ENCODE peak calls at places on chromosomes 6 and 20, in five cellular contexts. Q, F, R, D and E are unnamed samples.

GRCh38 chr6:53250137-53250760 is 98.5 kb downstream of the ELOVL5 start:
- DNase-seq in Q (peak; percentile 58), F (no peak), R (no peak), D (no peak), E (no peak)

GRCh38 chr6:169312658-169313346 is 59.2 kb upstream of the THBS2 start:
- DNase-seq in Q (peak; percentile 20), F (no peak), R (no peak), D (peak; percentile 48), E (no peak)

GRCh38 chr6:3455490-3456394 is 1.1 kb downstream of the SLC22A23 start:
- DNase-seq in Q (no peak), F (no peak), R (no peak), D (peak; percentile 21), E (no peak)

GRCh38 chr20:46176744-46177378 is 58.7 kb downstream of the CD40 start:
- DNase-seq in Q (no peak), F (no peak), R (no peak), D (no peak), E (no peak)

GRCh38 chr20:50399917-50400704 is 110.1 kb upstream of the PTPN1 start:
- DNase-seq in Q (no peak), F (no peak), R (no peak), D (no peak), E (no peak)

GRCh38 chr20:23436681-23437080 is 2.8 kb upstream of the CSTL1 start:
- DNase-seq in Q (no peak), F (no peak), R (no peak), D (no peak), E (no peak)

GRCh38 chr6:2531426-2532208 is 219.1 kb downstream of the MYLK4 start:
- DNase-seq in Q (peak; percentile 95), F (no peak), R (no peak), D (no peak), E (no peak)

GRCh38 chr6:88246654-88247053 is 80.5 kb upstream of the CNR1 start:
- DNase-seq in Q (no peak), F (no peak), R (no peak), D (no peak), E (no peak)

GRCh38 chr6:131173680-131174079 is 38.4 kb downstream of the AKAP7 start:
- DNase-seq in Q (peak; percentile 82), F (no peak), R (no peak), D (no peak), E (no peak)

GRCh38 chr6:144582939-144583613 is 297.9 kb downstream of the UTRN start:
- DNase-seq in Q (peak; percentile 39), F (peak; percentile 58), R (peak; percentile 82), D (peak; percentile 22), E (peak; percentile 89)

GRCh38 chr20:24731312-24731711 is 217.8 kb upstream of the CST7 start:
- DNase-seq in Q (no peak), F (no peak), R (no peak), D (no peak), E (no peak)

GRCh38 chr6:11318835-11319813 is 86.7 kb upstream of the NEDD9 start:
- DNase-seq in Q (no peak), F (no peak), R (no peak), D (no peak), E (no peak)

GRCh38 chr20:32052792-32053362 is 835 bp downstream of the HCK start:
- DNase-seq in Q (no peak), F (peak; percentile 60), R (no peak), D (no peak), E (peak; percentile 61)

DNA sequence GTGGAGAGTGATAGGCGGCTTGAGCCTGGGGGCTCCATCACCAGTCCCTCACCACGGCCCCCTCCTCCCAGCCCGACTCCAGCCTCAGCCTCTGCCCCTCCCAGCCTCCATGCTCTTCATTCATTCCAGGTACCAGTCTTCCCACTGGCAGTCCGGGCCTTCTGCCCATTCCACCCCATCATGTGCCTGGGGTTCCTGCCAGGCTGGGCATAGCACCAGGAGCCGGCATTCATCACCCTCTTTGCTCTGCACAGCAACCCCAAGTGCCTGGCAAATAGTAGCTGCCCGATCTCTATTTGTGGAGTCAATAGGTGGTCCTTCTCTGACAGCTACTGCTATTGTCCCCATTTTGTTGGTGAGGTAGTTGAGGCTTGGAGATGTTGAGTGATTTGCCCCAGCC is 39.6 kb upstream of the GTSF1L start:
- DNase-seq in Q (no peak), F (no peak), R (no peak), D (no peak), E (no peak)
- H3K4me3 ChIP-seq in Q (no peak overlapping the region), F (no peak overlapping the region), R (no peak overlapping the region), D (no peak overlapping the region), E (no peak overlapping the region)

DNA sequence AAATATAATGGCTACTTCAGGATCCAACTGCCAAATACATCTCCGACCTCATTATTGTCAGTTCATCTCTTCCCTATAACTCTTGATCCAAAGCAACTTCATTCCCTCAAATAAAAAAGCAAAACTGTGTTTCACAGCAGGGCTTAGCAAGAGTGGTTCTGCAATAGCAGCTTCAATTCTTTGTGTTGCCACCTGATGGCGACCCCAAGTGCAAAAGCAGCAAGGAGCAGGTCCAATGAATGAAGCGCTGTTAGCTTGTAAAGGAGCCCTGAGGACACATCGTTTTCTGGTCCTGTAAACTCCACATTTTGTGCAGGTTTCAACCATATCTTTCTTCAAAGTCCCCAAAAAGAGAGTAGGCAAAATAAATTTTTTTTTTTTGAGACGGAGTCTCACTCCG is 19.6 kb downstream of the RTN4IP1 start:
- DNase-seq in Q (no peak), F (peak; percentile 66), R (no peak), D (no peak), E (peak; percentile 52)
- TF ChIP-seq CTCF in Q (peak; percentile 35), F (peak; percentile 32), R (peak; percentile 15), D (no peak), E (peak; percentile 31)

GRCh38 chr20:41247523-41248370 is 69.8 kb downstream of the ZHX3 start:
- DNase-seq in Q (peak; percentile 3), F (no peak), R (peak; percentile 82), D (no peak), E (no peak)

GRCh38 chr20:41245086-41245707 is 72.3 kb downstream of the ZHX3 start:
- DNase-seq in Q (peak; percentile 36), F (no peak), R (no peak), D (no peak), E (peak; percentile 4)

GRCh38 chr20:41249781-41250281 is 67.7 kb downstream of the ZHX3 start:
- DNase-seq in Q (peak; percentile 47), F (no peak), R (no peak), D (peak; percentile 50), E (peak; percentile 35)

GRCh38 chr20:41249371-41249770 is 68.2 kb downstream of the ZHX3 start:
- DNase-seq in Q (peak; percentile 92), F (peak; percentile 20), R (no peak), D (peak; percentile 86), E (peak; percentile 52)

GRCh38 chr20:41248371-41249024 is 69.0 kb downstream of the ZHX3 start:
- DNase-seq in Q (peak; percentile 43), F (no peak), R (no peak), D (peak; percentile 29), E (no peak)
- H3K4me3 ChIP-seq in Q (no peak overlapping the region), F (no peak overlapping the region), R (peak overlapping the region; percentile 35), D (no peak overlapping the region), E (no peak overlapping the region)

GRCh38 chr6:159013229-159013628 is 13.2 kb upstream of the RSPH3 start:
- DNase-seq in Q (peak; percentile 87), F (no peak), R (no peak), D (no peak), E (no peak)

GRCh38 chr6:159012201-159012600 is 12.2 kb upstream of the RSPH3 start:
- DNase-seq in Q (peak; percentile 84), F (no peak), R (no peak), D (no peak), E (no peak)

GRCh38 chr6:159007510-159007909 is 7.5 kb upstream of the RSPH3 start:
- DNase-seq in Q (no peak), F (no peak), R (no peak), D (no peak), E (no peak)

GRCh38 chr6:159004592-159004991 is 4.6 kb upstream of the RSPH3 start:
- DNase-seq in Q (no peak), F (no peak), R (no peak), D (no peak), E (no peak)

DNA sequence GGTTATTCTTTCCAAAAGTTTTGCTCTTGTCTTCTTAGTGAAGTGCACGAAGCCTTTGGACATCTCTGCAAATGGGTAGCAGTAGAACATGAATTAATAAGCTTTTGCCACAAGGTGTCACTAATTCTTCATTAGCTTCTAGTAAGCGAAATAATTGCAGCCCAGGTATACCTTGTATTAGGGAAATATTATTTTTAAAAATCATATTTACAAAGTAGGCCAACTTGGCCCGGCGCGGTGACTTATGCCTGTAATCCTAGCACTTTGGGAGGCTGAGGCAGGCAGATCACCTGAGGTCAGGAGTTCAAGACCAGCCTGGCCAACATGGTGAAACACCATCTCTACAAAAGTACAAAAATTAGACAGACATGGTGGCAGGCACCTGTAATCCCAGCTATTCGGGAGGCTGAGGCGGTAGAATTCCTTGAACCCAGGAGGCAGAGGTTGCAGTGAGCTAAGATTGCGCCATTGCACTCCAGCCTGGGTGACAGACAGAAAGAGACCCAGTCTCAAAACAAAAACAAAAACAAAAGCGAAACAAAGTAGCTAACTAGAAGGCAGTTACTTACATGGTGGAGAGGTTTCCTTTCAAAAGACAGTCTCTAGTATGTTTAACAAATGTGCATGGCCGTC is 8.8 kb upstream of the RSPH3 start:
- DNase-seq in Q (peak; percentile 16), F (no peak), R (peak; percentile 60), D (no peak), E (peak; percentile 71)
- TF ChIP-seq CTCF in Q (peak; percentile 41), F (peak; percentile 65), R (peak; percentile 42), D (peak; percentile 34), E (peak; percentile 47)

GRCh38 chr6:96811670-96812069 is 25.6 kb downstream of the GPR63 start:
- DNase-seq in Q (no peak), F (no peak), R (no peak), D (no peak), E (no peak)

GRCh38 chr6:96821034-96821433 is 16.2 kb downstream of the GPR63 start:
- DNase-seq in Q (no peak), F (no peak), R (no peak), D (no peak), E (no peak)

GRCh38 chr6:96814581-96814980 is 22.7 kb downstream of the GPR63 start:
- DNase-seq in Q (no peak), F (no peak), R (no peak), D (no peak), E (no peak)

GRCh38 chr6:96812077-96812703 is 25.1 kb downstream of the GPR63 start:
- DNase-seq in Q (peak; percentile 62), F (no peak), R (peak; percentile 72), D (no peak), E (no peak)

GRCh38 chr6:96816182-96816888 is 20.9 kb downstream of the GPR63 start:
- DNase-seq in Q (peak; percentile 29), F (no peak), R (peak; percentile 85), D (no peak), E (no peak)
- H3K4me3 ChIP-seq in Q (no peak overlapping the region), F (no peak overlapping the region), R (peak overlapping the region; percentile 40), D (no peak overlapping the region), E (no peak overlapping the region)

DNA sequence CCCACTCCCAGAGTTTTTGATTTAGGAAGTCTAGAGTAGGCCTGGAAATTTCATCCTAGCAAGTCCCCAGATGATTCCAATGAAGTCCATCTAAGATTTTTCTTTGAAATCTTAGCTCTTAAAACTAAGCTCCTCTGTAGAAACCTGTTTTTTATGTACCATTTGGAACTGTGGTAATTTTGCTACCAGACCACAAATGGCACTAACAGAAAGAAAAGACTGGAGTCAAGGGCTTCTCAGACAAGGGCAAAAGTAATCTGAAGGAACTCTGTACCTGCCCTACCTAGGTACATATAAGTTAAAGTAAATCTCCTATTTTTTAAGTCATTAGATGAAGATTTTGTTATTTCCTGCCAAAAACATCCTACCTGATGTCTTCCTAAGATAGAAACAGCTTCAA is 155.0 kb upstream of the HTR1E start:
- DNase-seq in Q (no peak), F (no peak), R (no peak), D (no peak), E (no peak)
- TF ChIP-seq CTCF in Q (no peak), F (no peak), R (no peak), D (no peak), E (no peak)

GRCh38 chr20:63325554-63326313 is 32.7 kb downstream of the COL20A1 start:
- DNase-seq in Q (no peak), F (no peak), R (no peak), D (no peak), E (no peak)
- H3K4me3 ChIP-seq in Q (no peak overlapping the region), F (no peak overlapping the region), R (no peak overlapping the region), D (no peak overlapping the region), E (no peak overlapping the region)